ENCODE peak calls at places on chromosomes 1 and 21, in five cellular contexts. B is K562, R is H1, E is GM12878, X is HepG2. Z is an unnamed sample.

GRCh38 chr1:113073457-113073950 is 506 bp downstream of the LRIG2 start:
- DNase-seq in B (peak), R (peak), E (no peak), X (peak), Z (peak)

GRCh38 chr1:175367039-175367758 is 174.6 kb upstream of the KIAA0040 start:
- DNase-seq in B (no peak), R (no peak), E (no peak), X (no peak), Z (no peak)

GRCh38 chr1:41639332-41639936 is 155.0 kb upstream of the EDN2 start:
- DNase-seq in B (no peak), R (no peak), E (no peak), X (no peak), Z (no peak)

GRCh38 chr1:30477588-30477987 is 245.8 kb downstream of the MATN1 start:
- DNase-seq in B (no peak), R (no peak), E (no peak), X (no peak), Z (no peak)

GRCh38 chr1:114510235-114511047 is 562 bp downstream of the TRIM33 start:
- DNase-seq in B (peak), R (no peak), E (no peak), X (no peak), Z (peak)

GRCh38 chr1:160342953-160343869 is at the start of the genes COPA and NCSTN:
- DNase-seq in B (peak), R (peak), E (peak), X (peak), Z (peak)

GRCh38 chr1:21350132-21350885 is 60.0 kb upstream of the ECE1 start:
- DNase-seq in B (no peak), R (no peak), E (no peak), X (no peak), Z (no peak)

GRCh38 chr1:232211149-232211548 is 418.8 kb downstream of the SIPA1L2 start:
- DNase-seq in B (no peak), R (no peak), E (no peak), X (peak), Z (peak)

GRCh38 chr21:27423073-27423472 is 456.2 kb upstream of the ADAMTS5 start:
- DNase-seq in B (no peak), R (no peak), E (no peak), X (no peak), Z (no peak)

GRCh38 chr1:20574686-20575543 is 14.0 kb upstream of the CDA start:
- DNase-seq in B (peak), R (peak), E (no peak), X (peak), Z (peak)

GRCh38 chr1:37925316-37925715 is 21.5 kb downstream of the INPP5B start:
- DNase-seq in B (no peak), R (no peak), E (no peak), X (no peak), Z (no peak)

GRCh38 chr1:6969106-6969505 is 183.9 kb downstream of the CAMTA1 start:
- DNase-seq in B (no peak), R (no peak), E (no peak), X (no peak), Z (no peak)

GRCh38 chr1:53890522-53890941 is 935 bp upstream of the YIPF1 start:
- DNase-seq in B (no peak), R (no peak), E (no peak), X (no peak), Z (no peak)

GRCh38 chr1:28668956-28669719 is 554 bp downstream of the GMEB1 start:
- DNase-seq in B (no peak), R (no peak), E (no peak), X (peak), Z (peak)

GRCh38 chr1:118160825-118161224 is 24.2 kb downstream of the SPAG17 start:
- DNase-seq in B (no peak), R (no peak), E (no peak), X (no peak), Z (no peak)

GRCh38 chr1:163069655-163070277 is 605 bp downstream of the RGS4 start:
- DNase-seq in B (no peak), R (no peak), E (no peak), X (no peak), Z (no peak)

GRCh38 chr1:215888159-215888558 is 321.1 kb downstream of the KCTD3 start:
- DNase-seq in B (no peak), R (no peak), E (no peak), X (no peak), Z (peak)

GRCh38 chr1:60280256-60280655 is 206.7 kb upstream of the C1orf87 start:
- DNase-seq in B (no peak), R (no peak), E (no peak), X (no peak), Z (no peak)

GRCh38 chr1:57111210-57111609 is 145.4 kb upstream of the C8B start:
- DNase-seq in B (no peak), R (no peak), E (no peak), X (no peak), Z (no peak)

GRCh38 chr1:77405186-77405585 is 123.4 kb downstream of the AK5 start:
- DNase-seq in B (no peak), R (no peak), E (no peak), X (no peak), Z (no peak)

GRCh38 chr1:159825564-159825963 is 1.1 kb upstream of the SLAMF8 start:
- DNase-seq in B (no peak), R (no peak), E (no peak), X (peak), Z (no peak)

GRCh38 chr1:41102208-41102607 is 80.7 kb upstream of the SLFNL1 start:
- DNase-seq in B (no peak), R (no peak), E (no peak), X (no peak), Z (peak)

GRCh38 chr1:207407655-207408256 is 46.4 kb upstream of the CR2 start:
- DNase-seq in B (peak), R (no peak), E (no peak), X (no peak), Z (no peak)

GRCh38 chr1:183580281-183580682 is 10.0 kb downstream of the NCF2 start:
- DNase-seq in B (peak), R (peak), E (no peak), X (no peak), Z (peak)

GRCh38 chr1:29120367-29120766 is 3.3 kb downstream of the TMEM200B start:
- DNase-seq in B (no peak), R (no peak), E (no peak), X (no peak), Z (no peak)

GRCh38 chr1:71834570-71835441 is 447.5 kb downstream of the NEGR1 start:
- DNase-seq in B (no peak), R (no peak), E (no peak), X (no peak), Z (no peak)

GRCh38 chr1:1282998-1283397 is 2.8 kb downstream of the SCNN1D start:
- DNase-seq in B (no peak), R (no peak), E (no peak), X (no peak), Z (no peak)

GRCh38 chr1:38151399-38151798 is 104.8 kb upstream of the POU3F1 start:
- DNase-seq in B (no peak), R (no peak), E (peak), X (no peak), Z (no peak)

GRCh38 chr1:150976879-150977694 is 2.5 kb upstream of the CERS2 start:
- DNase-seq in B (peak), R (no peak), E (no peak), X (peak), Z (peak)

GRCh38 chr1:201696217-201696761 is 132.7 kb upstream of the IPO9 start:
- DNase-seq in B (no peak), R (no peak), E (no peak), X (no peak), Z (no peak)

GRCh38 chr1:194297100-194297499 is 1110.7 kb upstream of the B3GALT2 start:
- DNase-seq in B (no peak), R (no peak), E (no peak), X (no peak), Z (no peak)

GRCh38 chr1:56073614-56074356 is 505.6 kb downstream of the PLPP3 start:
- DNase-seq in B (no peak), R (no peak), E (no peak), X (no peak), Z (no peak)

GRCh38 chr1:106232128-106232527 is 824.3 kb upstream of the PRMT6 start:
- DNase-seq in B (no peak), R (no peak), E (no peak), X (no peak), Z (no peak)

GRCh38 chr1:206794294-206794908 is 22.1 kb upstream of the IL10 start:
- DNase-seq in B (no peak), R (no peak), E (no peak), X (no peak), Z (no peak)

GRCh38 chr1:230277201-230277771 is 148.8 kb downstream of the PGBD5 start:
- DNase-seq in B (no peak), R (peak), E (no peak), X (no peak), Z (no peak)

GRCh38 chr1:235423214-235423652 is 56.0 kb downstream of the TBCE start:
- DNase-seq in B (no peak), R (no peak), E (peak), X (no peak), Z (no peak)
- TF ChIP-seq KDM1A in B (no peak), R (no peak), E (no peak), X (no peak), Z (no peak)

GRCh38 chr1:31588751-31589515 is 12.6 kb downstream of the TINAGL1 start:
- DNase-seq in B (no peak), R (no peak), E (no peak), X (no peak), Z (no peak)
- TF ChIP-seq RAD21 in B (no peak), R (no peak), E (no peak), X (no peak), Z (no peak)

DNA sequence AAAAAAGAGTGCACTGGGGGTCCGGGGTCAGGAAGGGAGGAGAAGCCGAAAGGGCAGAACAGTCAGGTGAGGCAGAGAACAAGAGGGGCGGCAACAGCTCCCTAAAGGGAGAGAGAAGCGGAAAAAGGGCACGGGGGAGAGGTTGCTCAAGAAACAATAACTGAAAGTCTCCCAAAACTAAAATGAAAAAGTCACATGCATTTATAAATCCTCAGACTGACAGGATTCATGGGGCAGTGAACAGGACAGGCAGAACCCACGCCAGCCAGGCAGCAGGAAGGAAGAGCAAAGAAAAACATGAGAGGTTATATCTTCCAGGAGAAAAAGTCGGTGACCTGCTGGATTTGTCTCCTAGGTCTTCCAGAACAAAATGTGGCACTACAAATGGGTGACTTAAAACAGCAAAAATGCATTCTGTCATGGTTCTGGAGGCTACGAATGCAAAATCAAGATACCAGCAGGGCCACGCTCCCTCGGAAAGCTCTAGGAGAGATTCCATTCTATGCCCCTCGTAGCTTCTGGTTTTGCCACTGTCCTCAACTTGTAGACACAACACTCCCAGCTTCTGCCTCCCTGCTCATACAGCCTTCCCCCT is 63.5 kb downstream of the PSMG1 start:
- DNase-seq in B (no peak), R (no peak), E (no peak), X (no peak), Z (no peak)
- TF ChIP-seq KDM1A in B (no peak), R (no peak), E (no peak), X (no peak), Z (no peak)

GRCh38 chr21:46142581-46143473 is 12.6 kb downstream of the FTCD start:
- DNase-seq in B (no peak), R (no peak), E (no peak), X (no peak), Z (no peak)
- TF ChIP-seq RAD21 in B (no peak), R (no peak), E (no peak), X (no peak), Z (no peak)

Z was measured in A549.